ENCODE peak calls at places on chromosomes 5 and 9, in five cellular contexts. Z, F, L, U and I are unnamed samples.

GRCh38 chr9:120571443-120572257 is 8.3 kb downstream of the CDK5RAP2 start:
- DNase-seq in Z (peak; percentile 28), F (no peak), L (peak; percentile 99), U (no peak), I (peak; percentile 85)

GRCh38 chr9:91395106-91395552 is 28.5 kb downstream of the NFIL3 start:
- DNase-seq in Z (peak; percentile 64), F (no peak), L (peak; percentile 88), U (no peak), I (peak; percentile 53)

GRCh38 chr9:33132249-33132772 is 34.8 kb downstream of the B4GALT1 start:
- DNase-seq in Z (peak; percentile 52), F (no peak), L (no peak), U (no peak), I (peak; percentile 90)

GRCh38 chr9:115633099-115633498 is 515.1 kb upstream of the TNC start:
- DNase-seq in Z (no peak), F (no peak), L (no peak), U (no peak), I (peak; percentile 33)

GRCh38 chr5:165328856-165329255 is 1823.4 kb downstream of the MAT2B start:
- DNase-seq in Z (no peak), F (no peak), L (no peak), U (no peak), I (peak; percentile 33)

GRCh38 chr9:4762108-4762888 is 21.3 kb upstream of the AK3 start:
- DNase-seq in Z (peak; percentile 83), F (peak; percentile 85), L (peak; percentile 72), U (peak; percentile 25), I (peak; percentile 73)

GRCh38 chr9:7912037-7912535 is 112.5 kb upstream of the DMAC1 start:
- DNase-seq in Z (no peak), F (no peak), L (no peak), U (no peak), I (no peak)

GRCh38 chr5:33641722-33642505 is 201.1 kb downstream of the TARS1 start:
- DNase-seq in Z (no peak), F (no peak), L (no peak), U (no peak), I (peak; percentile 50)

GRCh38 chr5:81762401-81762800 is 11.5 kb upstream of the SSBP2 start:
- DNase-seq in Z (no peak), F (no peak), L (no peak), U (no peak), I (peak; percentile 32)

GRCh38 chr5:119801570-119801969 is 172.2 kb downstream of the FAM170A start:
- DNase-seq in Z (no peak), F (no peak), L (no peak), U (no peak), I (no peak)

GRCh38 chr5:137181685-137182084 is 317.4 kb downstream of the SPOCK1 start:
- DNase-seq in Z (no peak), F (no peak), L (no peak), U (no peak), I (no peak)

GRCh38 chr5:59089767-59090166 is 506.9 kb downstream of the RAB3C start:
- DNase-seq in Z (no peak), F (no peak), L (no peak), U (no peak), I (no peak)

GRCh38 chr5:164175083-164175482 is 669.7 kb downstream of the MAT2B start:
- DNase-seq in Z (no peak), F (no peak), L (no peak), U (no peak), I (peak; percentile 70)

GRCh38 chr5:98934581-98934980 is 5.8 kb upstream of the CHD1 start:
- DNase-seq in Z (no peak), F (no peak), L (no peak), U (no peak), I (peak; percentile 33)

GRCh38 chr9:127505396-127506116 is 54.2 kb downstream of the LRSAM1 start:
- DNase-seq in Z (peak; percentile 60), F (peak; percentile 78), L (peak; percentile 35), U (peak; percentile 53), I (no peak)

GRCh38 chr5:142726188-142726731 is 40.4 kb upstream of the FGF1 start:
- DNase-seq in Z (no peak), F (no peak), L (no peak), U (no peak), I (peak; percentile 91)

GRCh38 chr9:20319641-20320337 is 302.5 kb downstream of the MLLT3 start:
- DNase-seq in Z (peak; percentile 31), F (no peak), L (no peak), U (no peak), I (peak; percentile 88)

GRCh38 chr5:80282054-80282453 is 26.2 kb upstream of the SERINC5 start:
- DNase-seq in Z (no peak), F (no peak), L (no peak), U (no peak), I (no peak)

GRCh38 chr5:125501396-125501795 is 755.0 kb upstream of the ZNF608 start:
- DNase-seq in Z (no peak), F (no peak), L (no peak), U (no peak), I (no peak)

GRCh38 chr9:14349818-14350333 is 35.9 kb upstream of the NFIB start:
- DNase-seq in Z (no peak), F (no peak), L (no peak), U (no peak), I (no peak)

GRCh38 chr5:39605145-39605544 is 180.4 kb upstream of the DAB2 start:
- DNase-seq in Z (peak; percentile 17), F (no peak), L (no peak), U (no peak), I (no peak)

GRCh38 chr5:95631991-95632675 is 12.2 kb downstream of the GPR150 start:
- DNase-seq in Z (peak; percentile 27), F (no peak), L (peak; percentile 24), U (no peak), I (peak; percentile 70)

DNA sequence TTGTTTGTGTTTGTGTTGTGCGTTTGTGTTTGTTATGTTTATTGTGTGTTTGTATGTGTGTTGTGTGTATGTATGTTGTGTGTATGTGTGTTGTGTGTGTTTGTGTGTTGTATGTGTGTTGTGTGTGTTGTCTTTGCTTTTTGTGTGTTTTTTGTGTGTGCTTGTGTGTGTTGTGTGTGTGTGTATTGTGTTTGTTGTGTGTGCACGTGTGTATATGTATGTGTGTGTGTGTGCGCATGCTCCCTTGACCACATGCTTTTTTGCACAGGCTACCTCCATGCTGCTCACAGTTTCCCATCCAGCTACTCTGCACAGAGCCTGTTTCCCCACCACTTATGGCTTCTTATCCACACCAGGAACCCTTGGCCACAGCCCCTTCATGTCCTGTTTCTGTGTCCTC is 720.0 kb upstream of the ADAMTS16 start:
- DNase-seq in Z (no peak), F (no peak), L (no peak), U (no peak), I (no peak)
- TF ChIP-seq MAFK in Z (no peak), F (no peak), L (no peak), U (no peak), I (no peak)

DNA sequence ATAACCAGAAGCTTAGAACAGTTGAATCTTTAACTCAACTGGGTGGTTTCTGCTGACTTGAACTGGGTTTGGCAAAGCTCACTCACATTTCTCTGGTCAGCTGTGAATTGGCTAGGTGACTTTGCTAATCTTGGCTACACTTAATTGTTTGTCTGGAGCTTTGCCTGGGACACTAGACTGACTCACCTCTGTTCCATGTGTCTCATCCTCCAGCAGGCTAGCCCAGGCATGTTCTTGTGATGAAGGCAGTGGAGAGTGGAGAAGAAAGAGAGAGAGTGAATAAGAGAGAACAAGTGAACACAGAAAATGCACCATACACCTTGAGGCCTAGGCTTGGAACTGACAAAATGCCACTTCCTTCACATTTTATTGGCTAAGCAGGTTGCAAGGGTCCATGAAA is 32.6 kb downstream of the SPATA31D1 start:
- DNase-seq in Z (peak; percentile 77), F (no peak), L (peak; percentile 10), U (no peak), I (peak; percentile 98)
- TF ChIP-seq MAFK in Z (no peak), F (no peak), L (no peak), U (no peak), I (peak; percentile 55)

GRCh38 chr5:157994271-157994691 is 135.3 kb upstream of the CLINT1 start:
- DNase-seq in Z (no peak), F (no peak), L (no peak), U (no peak), I (no peak)
- TF ChIP-seq MAFK in Z (no peak), F (no peak), L (no peak), U (no peak), I (no peak)

GRCh38 chr9:113669523-113670115 is 206.1 kb downstream of the RGS3 start:
- DNase-seq in Z (no peak), F (no peak), L (no peak), U (no peak), I (peak; percentile 88)
- TF ChIP-seq MAFK in Z (no peak), F (no peak), L (no peak), U (no peak), I (no peak)

GRCh38 chr9:130348341-130348740 is 82.8 kb downstream of the HMCN2 start:
- DNase-seq in Z (no peak), F (no peak), L (no peak), U (no peak), I (no peak)

GRCh38 chr9:130348881-130349280 is 83.3 kb downstream of the HMCN2 start:
- DNase-seq in Z (no peak), F (no peak), L (no peak), U (no peak), I (no peak)

GRCh38 chr9:130347931-130348330 is 82.4 kb downstream of the HMCN2 start:
- DNase-seq in Z (peak; percentile 24), F (no peak), L (no peak), U (no peak), I (no peak)

GRCh38 chr9:130351343-130351742 is 85.8 kb downstream of the HMCN2 start:
- DNase-seq in Z (no peak), F (no peak), L (no peak), U (no peak), I (no peak)

DNA sequence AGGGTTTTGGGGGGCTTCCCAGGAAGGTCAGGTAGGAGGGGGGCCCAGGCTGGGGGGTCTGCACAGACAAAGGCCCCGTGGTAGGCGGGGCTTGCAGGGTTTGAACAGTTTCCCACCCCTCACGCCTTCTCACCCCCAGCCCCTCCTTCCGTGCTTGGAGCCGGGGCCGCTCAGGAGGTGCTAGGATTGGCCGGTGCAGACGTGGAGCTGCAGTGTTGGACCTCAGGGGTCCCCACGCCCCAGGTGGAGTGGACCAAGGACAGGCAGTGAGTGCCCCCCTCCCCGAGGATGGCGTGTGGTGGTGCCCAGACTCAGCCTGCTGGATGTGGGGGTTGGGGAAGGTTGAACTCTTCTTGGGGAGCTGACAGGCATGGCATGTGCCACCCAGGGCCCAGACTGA is 83.8 kb downstream of the HMCN2 start:
- DNase-seq in Z (no peak), F (no peak), L (no peak), U (no peak), I (no peak)
- TF ChIP-seq MAFK in Z (no peak), F (no peak), L (no peak), U (no peak), I (no peak)

GRCh38 chr9:98926016-98926415 is 17.7 kb upstream of the COL15A1 start:
- DNase-seq in Z (no peak), F (no peak), L (no peak), U (no peak), I (peak; percentile 66)
- TF ChIP-seq MAFK in Z (no peak), F (no peak), L (no peak), U (no peak), I (no peak)